ENCODE peak calls at places on chromosomes 6 and 20, in seven cellular contexts. Y is left lung; W is CD8-positive, alpha-beta T cell; E is small intestine; C is left ventricle myocardium inferior; M is HCT116; R is SJSA1. G is an unnamed sample.
A peak's percentile ranks its signal among the peaks of the same experiment; 100 is the strongest.

GRCh38 chr6:30954631-30955366 is 14.0 kb downstream of the MUCL3 start:
- DNase-seq in Y (no peak), W (no peak), E (no peak), C (no peak), M (no peak), R (no peak), G (no peak)

GRCh38 chr6:79570802-79571367 is 33.7 kb upstream of the LCA5 start:
- DNase-seq in Y (no peak), W (no peak), E (no peak), C (no peak), M (no peak), R (no peak), G (no peak)

GRCh38 chr6:32085759-32086458 is 23.2 kb downstream of the TNXB start:
- DNase-seq in Y (no peak), W (no peak), E (peak; percentile 77), C (no peak), M (no peak), R (no peak), G (no peak)

GRCh38 chr6:159056941-159057340 is 12.2 kb upstream of the TAGAP start:
- DNase-seq in Y (no peak), W (no peak), E (no peak), C (no peak), M (no peak), R (no peak), G (no peak)

GRCh38 chr6:85002847-85003246 is 238.4 kb upstream of the TBX18 start:
- DNase-seq in Y (no peak), W (no peak), E (no peak), C (no peak), M (no peak), R (no peak), G (no peak)

GRCh38 chr20:48523191-48523757 is 304.5 kb downstream of the PREX1 start:
- DNase-seq in Y (no peak), W (no peak), E (peak; percentile 38), C (no peak), M (peak; percentile 10), R (peak; percentile 48), G (no peak)

GRCh38 chr20:63481503-63481902 is 9.0 kb upstream of the KCNQ2 start:
- DNase-seq in Y (no peak), W (no peak), E (no peak), C (no peak), M (no peak), R (no peak), G (no peak)

GRCh38 chr6:93586316-93586715 is 167.0 kb upstream of the EPHA7 start:
- DNase-seq in Y (no peak), W (no peak), E (no peak), C (no peak), M (no peak), R (no peak), G (no peak)

GRCh38 chr6:37205189-37205996 is 35.4 kb downstream of the PIM1 start:
- DNase-seq in Y (no peak), W (no peak), E (no peak), C (no peak), M (no peak), R (no peak), G (no peak)

GRCh38 chr6:92369309-92369708 is 1050.0 kb downstream of the EPHA7 start:
- DNase-seq in Y (no peak), W (no peak), E (no peak), C (no peak), M (no peak), R (no peak), G (no peak)

GRCh38 chr6:14857501-14857900 is 388.4 kb upstream of the JARID2 start:
- DNase-seq in Y (peak; percentile 51), W (peak; percentile 62), E (no peak), C (no peak), M (no peak), R (no peak), G (peak; percentile 41)

GRCh38 chr6:119501798-119502483 is 152.4 kb upstream of the MAN1A1 start:
- DNase-seq in Y (no peak), W (no peak), E (peak; percentile 3), C (no peak), M (no peak), R (no peak), G (no peak)

GRCh38 chr6:163296835-163297519 is 117.5 kb upstream of the QKI start:
- DNase-seq in Y (no peak), W (no peak), E (no peak), C (no peak), M (no peak), R (no peak), G (no peak)

GRCh38 chr20:1183153-1183552 is 1.6 kb downstream of the TMEM74B start:
- DNase-seq in Y (no peak), W (no peak), E (no peak), C (no peak), M (no peak), R (no peak), G (no peak)

GRCh38 chr6:13531956-13532355 is 42.4 kb upstream of the SIRT5 start:
- DNase-seq in Y (no peak), W (no peak), E (no peak), C (no peak), M (no peak), R (no peak), G (no peak)

GRCh38 chr6:151379933-151380847 is 11.2 kb downstream of the ZBTB2 start:
- DNase-seq in Y (no peak), W (no peak), E (peak; percentile 20), C (no peak), M (no peak), R (no peak), G (no peak)
- H3K27ac ChIP-seq in Y (peak overlapping the region; percentile 30), W (peak overlapping the region; percentile 68), E (peak overlapping the region; percentile 74), C (peak overlapping the region; percentile 18), M (no peak overlapping the region), R (no peak overlapping the region), G (peak overlapping the region; percentile 73)

GRCh38 chr6:69887026-69887425 is 20.7 kb downstream of the COL19A1 start:
- DNase-seq in Y (no peak), W (no peak), E (no peak), C (no peak), M (no peak), R (no peak), G (no peak)
- H3K4me3 ChIP-seq in Y (no peak overlapping the region), W (no peak overlapping the region), E (no peak overlapping the region), C (no peak overlapping the region), M (no peak overlapping the region), R (no peak overlapping the region), G (no peak overlapping the region)

GRCh38 chr6:139751179-139751578 is 376.7 kb upstream of the CITED2 start:
- DNase-seq in Y (no peak), W (no peak), E (no peak), C (no peak), M (no peak), R (no peak), G (no peak)

GRCh38 chr6:139754898-139755754 is 380.7 kb upstream of the CITED2 start:
- DNase-seq in Y (no peak), W (no peak), E (no peak), C (no peak), M (no peak), R (no peak), G (no peak)

GRCh38 chr6:139753198-139753861 is 378.9 kb upstream of the CITED2 start:
- DNase-seq in Y (no peak), W (no peak), E (no peak), C (no peak), M (no peak), R (no peak), G (no peak)

GRCh38 chr6:139748353-139749146 is 374.1 kb upstream of the CITED2 start:
- DNase-seq in Y (no peak), W (no peak), E (peak; percentile 94), C (no peak), M (no peak), R (no peak), G (no peak)

DNA sequence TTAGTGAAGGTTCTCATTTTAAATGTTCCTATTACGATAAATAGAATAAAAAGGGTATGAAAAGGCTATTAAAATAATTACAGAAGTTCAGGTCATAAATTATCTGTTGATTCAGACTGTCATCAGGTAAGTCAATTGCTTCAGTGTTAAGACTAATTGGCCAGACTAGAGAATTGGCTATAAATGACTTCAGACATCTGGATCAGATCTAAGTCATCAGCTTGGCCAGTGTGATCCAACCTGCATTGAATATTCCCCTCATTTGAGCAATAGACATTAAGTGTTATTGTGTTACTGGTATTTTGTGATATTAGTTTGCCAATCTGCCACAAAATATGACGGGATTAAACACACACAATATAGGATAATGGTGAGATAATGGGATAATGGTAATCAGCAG is 377.6 kb upstream of the CITED2 start:
- DNase-seq in Y (no peak), W (no peak), E (no peak), C (no peak), M (no peak), R (no peak), G (no peak)
- H3K27ac ChIP-seq in Y (no peak overlapping the region), W (no peak overlapping the region), E (no peak overlapping the region), C (no peak overlapping the region), M (no peak overlapping the region), R (no peak overlapping the region), G (no peak overlapping the region)

DNA sequence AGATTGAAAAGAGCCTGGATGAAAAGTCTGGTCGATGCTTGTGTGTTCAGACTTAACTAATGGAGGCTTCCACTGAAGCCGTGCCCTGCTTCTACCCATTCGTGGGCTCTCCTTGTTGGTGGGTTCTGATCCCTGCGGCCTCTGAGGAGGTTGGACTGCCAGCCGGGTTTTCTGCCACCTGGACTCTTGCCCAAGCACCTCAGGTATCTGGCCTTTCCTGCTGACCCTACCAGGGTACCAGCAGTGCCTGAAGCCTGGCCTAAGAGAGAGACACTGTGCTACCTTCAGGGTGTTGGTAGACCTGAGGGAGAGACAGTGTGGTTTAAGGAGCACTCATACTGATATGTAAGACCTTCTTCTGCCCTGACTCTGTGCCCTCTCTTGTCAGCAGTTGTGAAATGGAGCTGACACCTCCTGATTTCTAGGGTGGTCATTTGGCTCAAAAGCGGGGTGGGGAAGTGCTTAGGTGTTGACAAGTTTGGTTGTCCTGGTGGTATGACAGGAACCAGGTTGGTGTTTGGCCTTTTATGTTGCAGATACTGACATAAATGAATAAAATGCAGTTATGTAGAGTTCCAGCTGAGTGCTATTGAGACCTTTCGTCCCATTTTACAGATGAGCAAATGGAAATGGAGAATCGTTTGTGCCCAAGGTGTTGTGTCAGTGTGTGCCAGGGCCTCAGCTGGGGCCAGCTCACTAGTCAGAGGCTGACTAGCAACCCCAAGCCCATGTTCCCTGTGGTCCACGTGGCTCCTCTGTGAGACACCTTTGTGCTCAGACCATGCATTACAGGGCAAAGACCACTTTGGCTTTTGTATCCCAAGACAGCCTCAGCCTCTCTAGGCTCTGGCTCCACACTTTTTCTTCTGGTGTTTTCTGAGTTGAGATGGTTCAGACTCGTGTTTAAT is 3.1 kb downstream of the PLCG1 start:
- DNase-seq in Y (peak; percentile 12), W (no peak), E (no peak), C (no peak), M (no peak), R (no peak), G (no peak)
- H3K4me3 ChIP-seq in Y (peak overlapping the region; percentile 88), W (peak overlapping the region; percentile 68), E (no peak overlapping the region), C (peak overlapping the region; percentile 77), M (no peak overlapping the region), R (no peak overlapping the region), G (peak overlapping the region; percentile 66)

GRCh38 chr20:37598611-37599342 is 71.1 kb upstream of the BLCAP start:
- DNase-seq in Y (no peak), W (no peak), E (no peak), C (no peak), M (no peak), R (no peak), G (no peak)
- H3K27ac ChIP-seq in Y (no peak overlapping the region), W (no peak overlapping the region), E (no peak overlapping the region), C (no peak overlapping the region), M (no peak overlapping the region), R (no peak overlapping the region), G (no peak overlapping the region)